ENCODE peak calls at places on chromosomes 7 and 10, in six cellular contexts. A is neural crest cell; T is suprapubic skin; G is cardiac muscle cell; Z is CD8-positive, alpha-beta T cell; S is endodermal cell. O is an unnamed sample.

GRCh38 chr7:27134392-27134791 is 3.8 kb upstream of the HOXA4 start:
- DNase-seq in G (peak; percentile 41), T (no peak), Z (no peak), A (no peak), S (no peak), O (no peak)

GRCh38 chr7:29332027-29332806 is 137.6 kb downstream of the CHN2 start:
- DNase-seq in A (no peak), S (no peak), T (no peak), Z (no peak), G (no peak), O (no peak)

GRCh38 chr10:109978481-109978880 is 29.3 kb upstream of the ADD3 start:
- DNase-seq in Z (peak; percentile 74), S (peak; percentile 88), T (no peak), G (peak; percentile 83), A (peak; percentile 33), O (no peak)

GRCh38 chr10:9254353-9254752 is 1199.9 kb downstream of the GATA3 start:
- DNase-seq in T (no peak), S (no peak), A (no peak), G (no peak), Z (no peak), O (no peak)

GRCh38 chr7:43307522-43307921 is 195.1 kb downstream of the HECW1 start:
- DNase-seq in Z (no peak), G (no peak), S (no peak), T (no peak), A (no peak), O (no peak)

GRCh38 chr10:129883029-129883428 is 81.0 kb downstream of the EBF3 start:
- DNase-seq in T (no peak), Z (no peak), G (no peak), A (no peak), S (no peak), O (no peak)

GRCh38 chr10:62069452-62070191 is 168.1 kb downstream of the ARID5B start:
- DNase-seq in Z (no peak), T (no peak), S (no peak), G (no peak), A (no peak), O (no peak)

GRCh38 chr10:122349758-122350355 is 24.7 kb upstream of the PLEKHA1 start:
- DNase-seq in T (no peak), S (no peak), Z (no peak), G (no peak), A (no peak), O (no peak)

GRCh38 chr7:54888736-54889082 is 129.7 kb upstream of the SEC61G start:
- DNase-seq in A (peak; percentile 14), G (no peak), Z (no peak), T (no peak), S (no peak), O (no peak)

GRCh38 chr10:132229834-132230556 is 43.2 kb downstream of the DPYSL4 start:
- DNase-seq in T (no peak), Z (peak; percentile 66), A (no peak), G (peak; percentile 15), S (no peak), O (no peak)

GRCh38 chr10:114279886-114280644 is 41.0 kb downstream of the VWA2 start:
- DNase-seq in T (peak; percentile 66), A (no peak), Z (no peak), G (no peak), S (no peak), O (no peak)

GRCh38 chr10:71493741-71494140 is 97.0 kb downstream of the CDH23 start:
- DNase-seq in G (no peak), S (no peak), T (no peak), Z (no peak), A (no peak), O (no peak)

GRCh38 chr10:68594405-68594804 is 34.3 kb downstream of the TET1 start:
- DNase-seq in A (no peak), G (peak; percentile 78), T (no peak), S (no peak), Z (no peak), O (no peak)

GRCh38 chr10:110848106-110848505 is 23.6 kb upstream of the PDCD4 start:
- DNase-seq in Z (no peak), S (no peak), G (no peak), A (no peak), T (no peak), O (no peak)

GRCh38 chr7:131072505-131073091 is 255.1 kb upstream of the MKLN1 start:
- DNase-seq in S (peak; percentile 82), G (peak; percentile 60), A (no peak), Z (no peak), T (no peak), O (no peak)

DNA sequence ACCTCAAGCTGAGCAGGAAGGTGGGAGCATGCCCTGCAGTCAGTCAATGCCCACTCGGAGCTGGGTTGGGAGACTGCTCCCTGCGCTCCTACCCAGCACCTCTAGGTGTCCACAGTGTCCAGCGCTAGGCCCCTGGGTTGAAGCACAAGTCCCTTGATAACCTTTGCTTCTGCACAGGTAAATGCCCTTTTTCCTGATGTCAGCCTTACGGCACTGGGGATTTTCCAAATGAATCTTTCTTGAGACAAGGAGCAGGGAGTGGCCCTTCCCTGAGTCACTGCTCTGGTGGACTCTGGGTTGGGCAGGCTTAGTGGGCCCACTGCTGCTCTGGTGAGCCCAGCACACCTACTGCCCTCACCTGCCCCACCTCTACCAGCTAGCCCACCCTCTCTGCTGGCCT is 61.9 kb upstream of the OPN4 start:
- DNase-seq in Z (peak; percentile 35), S (peak; percentile 69), T (peak; percentile 64), G (no peak), A (no peak), O (no peak)
- TF ChIP-seq CTCF in Z (no peak), S (peak; percentile 57), T (no peak), G (peak; percentile 7), A (no peak), O (no peak)

GRCh38 chr7:19715499-19715898 is 6.7 kb upstream of the POLR1F start:
- DNase-seq in T (no peak), A (no peak), G (no peak), Z (no peak), S (no peak), O (no peak)

GRCh38 chr7:19708397-19709248 is at the start of gene POLR1F:
- DNase-seq in Z (peak; percentile 96), S (peak; percentile 98), A (peak; percentile 95), G (peak; percentile 97), T (peak; percentile 93), O (peak; percentile 97)

GRCh38 chr7:19709249-19709578 is 377 bp upstream of the POLR1F start:
- DNase-seq in T (no peak), Z (no peak), A (no peak), S (no peak), G (no peak), O (no peak)

DNA sequence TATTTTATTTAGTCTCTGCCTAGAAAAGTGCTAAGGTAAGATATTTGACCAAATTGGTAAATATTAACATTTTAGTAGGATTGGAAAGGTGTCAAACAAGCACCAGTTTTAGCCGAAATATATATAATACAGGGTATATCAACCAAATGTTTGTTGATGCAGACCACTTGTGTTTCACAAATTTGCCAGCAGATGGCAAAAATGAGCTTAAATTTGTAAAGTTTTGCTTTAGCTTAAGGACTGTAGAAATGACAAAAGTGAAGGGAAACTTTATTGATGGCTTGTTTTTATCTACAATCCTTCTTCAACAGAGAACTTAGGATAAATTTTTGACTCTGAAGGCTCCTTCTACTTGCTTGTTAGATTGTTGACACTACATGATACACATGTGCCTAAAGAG is 4.8 kb upstream of the POLR1F start:
- DNase-seq in G (peak; percentile 62), A (peak; percentile 38), Z (no peak), S (peak; percentile 67), T (no peak), O (no peak)
- TF ChIP-seq CTCF in G (peak; percentile 53), A (peak; percentile 75), Z (peak; percentile 76), S (peak; percentile 79), T (peak; percentile 7), O (peak; percentile 69)

DNA sequence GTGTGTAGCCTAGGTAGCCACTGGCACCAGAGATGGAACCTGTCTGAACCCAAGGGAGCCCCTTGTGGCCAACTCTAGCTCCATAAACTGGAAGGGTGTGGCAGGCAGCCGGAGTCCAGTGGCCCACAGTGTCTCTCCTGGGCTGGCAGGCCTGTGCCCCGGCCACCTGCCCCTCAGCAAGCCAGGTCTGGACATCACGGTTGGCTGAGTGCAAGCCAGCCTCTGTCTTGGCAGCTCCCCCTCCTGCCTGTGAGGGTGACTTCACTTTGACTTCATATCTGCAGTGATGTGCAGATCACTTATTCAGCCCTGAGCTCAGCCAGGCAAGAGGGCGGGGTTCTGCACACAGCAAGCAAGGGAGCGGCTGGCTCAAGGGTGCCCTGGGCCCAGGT is 1.3 kb upstream of the RET start:
- DNase-seq in T (no peak), G (no peak), Z (no peak), A (no peak), S (peak; percentile 72), O (no peak)
- TF ChIP-seq CTCF in T (no peak), G (peak; percentile 20), Z (no peak), A (peak; percentile 42), S (peak; percentile 63), O (no peak)

GRCh38 chr10:3803884-3804741 is 19.1 kb upstream of the KLF6 start:
- DNase-seq in T (no peak), S (no peak), G (peak; percentile 45), A (no peak), Z (peak; percentile 75), O (no peak)

GRCh38 chr10:3801558-3802192 is 16.7 kb upstream of the KLF6 start:
- DNase-seq in Z (no peak), S (no peak), G (no peak), A (no peak), T (no peak), O (no peak)

GRCh38 chr10:3805227-3805790 is 20.3 kb upstream of the KLF6 start:
- DNase-seq in A (no peak), S (no peak), G (peak; percentile 71), Z (no peak), T (no peak), O (no peak)

GRCh38 chr10:3802526-3803002 is 17.6 kb upstream of the KLF6 start:
- DNase-seq in G (no peak), Z (no peak), A (no peak), T (no peak), S (no peak), O (no peak)

GRCh38 chr10:3803295-3803883 is 18.4 kb upstream of the KLF6 start:
- DNase-seq in S (no peak), T (no peak), G (peak; percentile 46), Z (no peak), A (no peak), O (no peak)
- TF ChIP-seq CTCF in S (peak; percentile 11), T (no peak), G (peak; percentile 3), Z (no peak), A (no peak), O (no peak)

DNA sequence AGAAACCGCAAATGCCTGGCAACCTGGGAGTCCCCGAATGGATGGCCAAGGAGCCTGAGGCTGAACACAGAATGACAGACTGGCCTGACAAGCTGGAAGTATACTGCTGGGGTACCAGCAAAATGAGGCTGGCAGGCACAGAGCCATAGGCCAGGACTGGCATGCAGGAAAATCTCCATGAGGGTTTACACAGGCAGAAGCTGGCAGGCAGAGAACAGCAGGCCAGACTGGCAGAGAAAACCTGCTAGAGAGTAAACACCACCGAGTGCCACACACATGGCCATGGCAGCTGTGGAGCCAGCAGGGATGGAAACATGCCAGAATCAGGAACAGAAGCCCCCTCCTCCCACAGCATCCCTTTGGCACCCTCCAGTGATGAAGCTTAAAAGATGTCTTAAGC is 63.4 kb downstream of the CRPPA start:
- DNase-seq in A (no peak), Z (no peak), G (no peak), T (no peak), S (no peak), O (no peak)
- TF ChIP-seq CTCF in A (no peak), Z (no peak), G (no peak), T (no peak), S (no peak), O (no peak)